ENCODE peak calls at places on chromosomes 4 and X, in seven cellular contexts. A is AG04449, Q is endothelial cell of umbilical vein, E is GM12865, Z is HEK293T, F is T-helper 17 cell, O is non-pigmented ciliary epithelial cell. W is an unnamed sample.

GRCh38 chrX:19889582-19890342 is 2.4 kb upstream of the SH3KBP1 start:
- DNase-seq in E (peak; percentile 92), O (peak; percentile 61), Z (no peak), Q (no peak), A (no peak), F (peak; percentile 17), W (no peak)

GRCh38 chr4:87375719-87376291 is 15.2 kb downstream of the HSD17B11 start:
- DNase-seq in Q (peak; percentile 67), Z (peak; percentile 46), E (peak; percentile 64), F (no peak), A (peak; percentile 70), O (peak; percentile 59), W (no peak)

GRCh38 chrX:71298119-71298518 is 3.4 kb upstream of the ITGB1BP2 start:
- DNase-seq in O (no peak), E (no peak), Z (no peak), A (no peak), Q (no peak), F (no peak), W (no peak)

GRCh38 chrX:154797006-154797405 is 8.3 kb downstream of the MPP1 start:
- DNase-seq in Q (no peak), Z (no peak), O (no peak), E (no peak), F (no peak), A (no peak), W (no peak)

GRCh38 chr4:13983189-13983790 is 355.8 kb upstream of the BOD1L1 start:
- DNase-seq in O (no peak), A (no peak), Z (no peak), Q (no peak), F (no peak), E (no peak), W (no peak)

GRCh38 chr4:34181311-34181808 is 2063.0 kb downstream of the ARAP2 start:
- DNase-seq in A (peak; percentile 85), Z (no peak), O (peak; percentile 88), E (no peak), Q (peak; percentile 26), F (no peak), W (no peak)

GRCh38 chrX:140815868-140816267 is 106.3 kb downstream of the LINC00632 start:
- DNase-seq in F (no peak), O (no peak), Q (no peak), Z (no peak), A (no peak), E (no peak), W (no peak)

GRCh38 chr4:48439988-48440387 is 43.2 kb upstream of the SLC10A4 start:
- DNase-seq in A (no peak), E (no peak), Z (no peak), F (no peak), Q (no peak), O (no peak), W (no peak)

GRCh38 chr4:3531306-3531886 is 826 bp downstream of the LRPAP1 start:
- DNase-seq in Z (no peak), E (no peak), F (no peak), A (no peak), O (no peak), Q (no peak), W (no peak)

GRCh38 chr4:71550220-71551190 is 211.7 kb downstream of the SLC4A4 start:
- DNase-seq in E (no peak), O (peak; percentile 61), Z (no peak), F (no peak), A (peak; percentile 44), Q (no peak), W (no peak)

GRCh38 chr4:84031401-84031800 is 467.7 kb downstream of the NKX6-1 start:
- DNase-seq in A (no peak), Q (no peak), F (no peak), O (no peak), E (peak; percentile 80), Z (no peak), W (no peak)

GRCh38 chr4:76744253-76744921 is 153.6 kb downstream of the SOWAHB start:
- DNase-seq in F (no peak), E (no peak), A (no peak), Q (peak; percentile 69), O (no peak), Z (no peak), W (no peak)

GRCh38 chr4:101941816-101942358 is 151.4 kb downstream of the BANK1 start:
- DNase-seq in Z (no peak), A (no peak), O (no peak), F (no peak), E (no peak), Q (no peak), W (no peak)

GRCh38 chrX:123884809-123885408 is 25.1 kb downstream of the XIAP start:
- DNase-seq in Z (peak; percentile 65), Q (peak; percentile 52), E (peak; percentile 65), F (peak; percentile 7), O (no peak), A (no peak), W (no peak)

GRCh38 chr4:184648220-184649025 is 824 bp downstream of the CASP3 start:
- DNase-seq in O (no peak), Q (peak; percentile 59), E (peak; percentile 63), A (no peak), F (peak; percentile 14), Z (no peak), W (no peak)

GRCh38 chr4:101345271-101345595 is 2.1 kb downstream of the PPP3CA start:
- DNase-seq in Z (no peak), F (no peak), Q (peak; percentile 47), O (no peak), E (peak; percentile 41), A (no peak), W (no peak)

GRCh38 chr4:1547131-1547862 is 136.8 kb downstream of the FAM53A start:
- DNase-seq in E (no peak), F (no peak), Q (peak; percentile 12), Z (no peak), A (no peak), O (no peak), W (no peak)

GRCh38 chr4:16461362-16461761 is 235.1 kb upstream of the TAPT1 start:
- DNase-seq in O (no peak), A (no peak), E (no peak), Q (peak; percentile 12), F (no peak), Z (no peak), W (no peak)

GRCh38 chr4:100879471-100879870 is 361.6 kb upstream of the EMCN start:
- DNase-seq in F (no peak), O (no peak), Q (no peak), E (no peak), Z (no peak), A (no peak), W (no peak)

GRCh38 chr4:95106408-95106928 is 348.7 kb downstream of the BMPR1B start:
- DNase-seq in Q (no peak), Z (no peak), A (no peak), E (no peak), F (no peak), O (no peak), W (no peak)

GRCh38 chrX:8139713-8140112 is 31.4 kb downstream of the VCX2 start:
- DNase-seq in O (peak; percentile 35), Q (no peak), Z (no peak), E (no peak), F (no peak), A (no peak), W (no peak)

GRCh38 chr4:166044871-166045270 is 171.8 kb downstream of the TLL1 start:
- DNase-seq in E (no peak), Z (no peak), F (no peak), Q (no peak), O (no peak), A (no peak), W (no peak)

GRCh38 chrX:114774691-114775090 is 190.8 kb downstream of the HTR2C start:
- DNase-seq in F (no peak), Q (no peak), O (no peak), E (no peak), Z (peak; percentile 8), A (no peak), W (no peak)

GRCh38 chr4:119690871-119691270 is 62.3 kb upstream of the PDE5A start:
- DNase-seq in A (no peak), E (no peak), Z (no peak), F (no peak), Q (no peak), O (no peak), W (peak; percentile 11)

GRCh38 chr4:158410272-158410671 is 111.4 kb upstream of the RXFP1 start:
- DNase-seq in F (no peak), A (no peak), Z (no peak), O (no peak), E (no peak), Q (peak; percentile 23), W (no peak)

GRCh38 chr4:31360786-31361185 is 640.6 kb downstream of the PCDH7 start:
- DNase-seq in Z (no peak), O (peak; percentile 13), Q (peak; percentile 57), E (no peak), F (no peak), A (no peak), W (no peak)

GRCh38 chr4:101074326-101074725 is 273.0 kb downstream of the PPP3CA start:
- DNase-seq in A (no peak), Q (no peak), E (no peak), F (no peak), O (no peak), Z (no peak), W (no peak)

GRCh38 chr4:69984030-69984443 is 11.7 kb upstream of the STATH start:
- DNase-seq in A (no peak), E (peak; percentile 26), F (no peak), Q (peak; percentile 29), O (no peak), Z (peak; percentile 14), W (peak; percentile 1)